ENCODE peak calls at places on chromosomes 13 and 19, in nine cellular contexts. W, U, C, S, M, K, B, Z and N are unnamed samples.

GRCh38 chr13:27203854-27204253 is 32.2 kb upstream of the USP12 start:
- DNase-seq in W (no peak), U (no peak), C (no peak), S (no peak), M (no peak), K (no peak), B (no peak), Z (no peak), N (peak; percentile 26)

GRCh38 chr13:49240017-49240416 is 7.7 kb upstream of the CDADC1 start:
- DNase-seq in W (no peak), U (no peak), C (peak; percentile 16), S (peak; percentile 81), M (no peak), K (peak; percentile 63), B (peak; percentile 46), Z (no peak), N (peak; percentile 16)

GRCh38 chr13:86569974-86570373 is 770.8 kb upstream of the SLITRK6 start:
- DNase-seq in W (no peak), U (no peak), C (no peak), S (no peak), M (no peak), K (no peak), B (no peak), Z (no peak), N (no peak)

GRCh38 chr19:6087074-6087506 is 23.2 kb downstream of the RFX2 start:
- DNase-seq in W (no peak), U (no peak), C (no peak), S (peak; percentile 33), M (peak; percentile 31), K (peak; percentile 58), B (no peak), Z (no peak), N (no peak)

GRCh38 chr19:18669524-18669817 is 14.0 kb upstream of the CRTC1 start:
- DNase-seq in W (no peak), U (no peak), C (no peak), S (no peak), M (no peak), K (no peak), B (peak; percentile 48), Z (no peak), N (no peak)

GRCh38 chr19:18506101-18506534 is 15.8 kb downstream of the ELL start:
- DNase-seq in W (no peak), U (no peak), C (no peak), S (no peak), M (no peak), K (no peak), B (no peak), Z (no peak), N (no peak)

GRCh38 chr19:30703645-30704044 is 331.5 kb downstream of the ZNF536 start:
- DNase-seq in W (no peak), U (no peak), C (no peak), S (no peak), M (no peak), K (no peak), B (no peak), Z (no peak), N (no peak)

GRCh38 chr13:30880756-30881155 is 25.3 kb upstream of the MEDAG start:
- DNase-seq in W (peak; percentile 32), U (no peak), C (no peak), S (peak; percentile 30), M (no peak), K (no peak), B (peak; percentile 93), Z (no peak), N (peak; percentile 32)

GRCh38 chr19:20287070-20287469 is 120.1 kb downstream of the ZNF486 start:
- DNase-seq in W (no peak), U (no peak), C (no peak), S (no peak), M (no peak), K (no peak), B (no peak), Z (no peak), N (no peak)

GRCh38 chr19:50818859-50819472 is 4.6 kb downstream of the KLK1 start:
- DNase-seq in W (no peak), U (no peak), C (no peak), S (no peak), M (no peak), K (no peak), B (no peak), Z (no peak), N (peak; percentile 79)